ENCODE peak calls at places on chromosome 20, in seven cellular contexts. V, F, S, Q, Z, A and O are unnamed samples.

GRCh38 chr20:20455945-20456344 is 88.0 kb downstream of the INSM1 start:
- DNase-seq in V (no peak), F (no peak), S (no peak), Q (no peak), Z (no peak), A (no peak), O (no peak)

GRCh38 chr20:3616250-3616649 is 46.9 kb downstream of the GFRA4 start:
- DNase-seq in V (no peak), F (no peak), S (no peak), Q (no peak), Z (peak; percentile 66), A (no peak), O (no peak)

GRCh38 chr20:63080411-63080810 is 73.6 kb upstream of the BHLHE23 start:
- DNase-seq in V (no peak), F (no peak), S (no peak), Q (no peak), Z (no peak), A (no peak), O (no peak)

GRCh38 chr20:2849529-2849928 is 9.0 kb downstream of the VPS16 start:
- DNase-seq in V (no peak), F (no peak), S (no peak), Q (no peak), Z (no peak), A (no peak), O (no peak)

GRCh38 chr20:58997141-58997770 is 9.8 kb downstream of the CTSZ start:
- DNase-seq in V (no peak), F (no peak), S (no peak), Q (no peak), Z (no peak), A (no peak), O (no peak)

GRCh38 chr20:61732511-61733210 is 333.0 kb downstream of the TAF4 start:
- DNase-seq in V (no peak), F (no peak), S (no peak), Q (no peak), Z (no peak), A (no peak), O (no peak)

GRCh38 chr20:25341716-25342680 is 48.6 kb downstream of the ABHD12 start:
- DNase-seq in V (no peak), F (no peak), S (no peak), Q (no peak), Z (no peak), A (no peak), O (no peak)

GRCh38 chr20:29079769-29080690 is 2177.4 kb upstream of the DEFB115 start:
- DNase-seq in V (no peak), F (no peak), S (no peak), Q (no peak), Z (no peak), A (peak; percentile 94), O (no peak)

GRCh38 chr20:51022227-51022802 is 592 bp downstream of the KCNG1 start:
- DNase-seq in V (no peak), F (no peak), S (no peak), Q (no peak), Z (no peak), A (no peak), O (no peak)

GRCh38 chr20:29878281-29878741 is 1379.2 kb upstream of the DEFB115 start:
- DNase-seq in V (peak; percentile 29), F (no peak), S (no peak), Q (no peak), Z (no peak), A (peak; percentile 69), O (no peak)

GRCh38 chr20:8853805-8854338 is 215.0 kb upstream of the PLCB4 start:
- DNase-seq in V (no peak), F (peak; percentile 27), S (peak; percentile 49), Q (peak; percentile 28), Z (peak; percentile 42), A (peak; percentile 80), O (no peak)

GRCh38 chr20:52219441-52219840 is 27.9 kb upstream of the ZFP64 start:
- DNase-seq in V (no peak), F (no peak), S (peak; percentile 5), Q (no peak), Z (peak; percentile 36), A (peak; percentile 22), O (no peak)

GRCh38 chr20:2671977-2672376 is 8.0 kb upstream of the IDH3B start:
- DNase-seq in V (no peak), F (no peak), S (no peak), Q (no peak), Z (no peak), A (peak; percentile 32), O (no peak)

GRCh38 chr20:61795669-61796630 is 269.7 kb downstream of the TAF4 start:
- DNase-seq in V (no peak), F (no peak), S (no peak), Q (no peak), Z (no peak), A (no peak), O (peak; percentile 6)

GRCh38 chr20:20235681-20236080 is 132.2 kb upstream of the INSM1 start:
- DNase-seq in V (no peak), F (no peak), S (no peak), Q (no peak), Z (no peak), A (no peak), O (no peak)

GRCh38 chr20:47704746-47705496 is 80.4 kb downstream of the SULF2 start:
- DNase-seq in V (no peak), F (no peak), S (no peak), Q (no peak), Z (no peak), A (no peak), O (no peak)

GRCh38 chr20:49712918-49713778 is 530 bp downstream of the B4GALT5 start:
- DNase-seq in V (peak; percentile 70), F (no peak), S (peak; percentile 73), Q (peak; percentile 7), Z (peak; percentile 41), A (no peak), O (peak; percentile 54)

GRCh38 chr20:41064377-41064776 is 35.8 kb downstream of the TOP1 start:
- DNase-seq in V (peak; percentile 24), F (no peak), S (no peak), Q (no peak), Z (no peak), A (no peak), O (no peak)

GRCh38 chr20:44624152-44624551 is 27.3 kb downstream of the ADA start:
- DNase-seq in V (no peak), F (no peak), S (no peak), Q (no peak), Z (no peak), A (no peak), O (no peak)

GRCh38 chr20:54680872-54681297 is 205.5 kb downstream of the DOK5 start:
- DNase-seq in V (no peak), F (peak; percentile 47), S (peak; percentile 42), Q (peak; percentile 67), Z (peak; percentile 37), A (peak; percentile 51), O (peak; percentile 48)

GRCh38 chr20:6814945-6815344 is 47.5 kb downstream of the BMP2 start:
- DNase-seq in V (no peak), F (no peak), S (no peak), Q (no peak), Z (no peak), A (no peak), O (no peak)

GRCh38 chr20:9903048-9903651 is 64.3 kb upstream of the PAK5 start:
- DNase-seq in V (no peak), F (peak; percentile 31), S (peak; percentile 20), Q (peak; percentile 18), Z (peak; percentile 55), A (peak; percentile 29), O (peak; percentile 33)

GRCh38 chr20:50510706-50511401 is 671 bp downstream of the PTPN1 start:
- DNase-seq in V (no peak), F (peak; percentile 64), S (no peak), Q (no peak), Z (no peak), A (no peak), O (peak; percentile 36)

GRCh38 chr20:37011147-37011546 is 59.6 kb upstream of the SAMHD1 start:
- DNase-seq in V (no peak), F (no peak), S (no peak), Q (no peak), Z (no peak), A (no peak), O (no peak)

DNA sequence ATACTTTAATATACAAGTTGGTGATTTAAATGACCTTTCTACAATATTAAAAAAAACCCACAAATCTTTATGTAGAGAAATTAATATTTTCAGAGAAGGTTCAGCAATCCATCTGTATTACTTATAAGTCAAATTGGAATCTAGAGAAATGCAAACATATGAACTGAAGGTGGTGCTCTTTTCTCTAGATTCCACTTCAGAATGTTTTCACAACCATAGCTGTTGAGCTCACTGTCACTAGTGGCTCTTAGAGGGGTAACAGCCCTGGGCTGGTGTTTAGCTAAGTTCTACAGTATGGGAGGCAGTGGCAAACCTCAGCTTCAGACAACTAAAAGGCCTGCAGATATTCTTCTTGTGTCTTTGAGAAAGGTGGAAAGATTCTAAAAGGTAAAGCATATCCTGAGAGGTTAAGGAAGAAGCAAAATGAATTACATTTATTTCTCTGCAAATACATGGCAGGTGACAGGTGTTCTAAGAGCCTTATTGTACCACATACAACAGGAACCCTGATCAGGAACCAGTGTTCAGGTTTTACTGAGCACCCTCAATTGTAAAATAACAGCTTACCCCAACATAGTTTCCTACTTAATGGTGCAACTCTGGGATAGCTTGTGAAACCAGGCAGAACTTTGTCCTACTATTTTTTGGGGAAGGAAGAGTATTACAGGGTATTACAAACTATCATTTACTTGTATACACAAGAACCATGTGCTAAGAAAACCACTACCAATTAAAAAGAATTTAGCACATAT is 56.6 kb upstream of the SAMHD1 start:
- DNase-seq in V (no peak), F (no peak), S (peak; percentile 72), Q (no peak), Z (no peak), A (peak; percentile 45), O (no peak)
- TF ChIP-seq CTCF in V (peak; percentile 32), F (no peak), S (peak; percentile 77), Q (no peak), Z (no peak), A (no peak), O (no peak)

GRCh38 chr20:64101731-64102621 is 5.4 kb downstream of the NPBWR2 start:
- DNase-seq in V (peak; percentile 50), F (peak; percentile 85), S (peak; percentile 73), Q (peak; percentile 61), Z (peak; percentile 74), A (peak; percentile 41), O (peak; percentile 79)
- TF ChIP-seq CTCF in V (peak; percentile 68), F (peak; percentile 76), S (peak; percentile 86), Q (peak; percentile 89), Z (peak; percentile 97), A (peak; percentile 96), O (peak; percentile 95)

GRCh38 chr20:13900506-13900905 is 89.9 kb downstream of the SEL1L2 start:
- DNase-seq in V (no peak), F (no peak), S (no peak), Q (no peak), Z (no peak), A (no peak), O (no peak)

GRCh38 chr20:13898012-13898612 is 92.3 kb downstream of the SEL1L2 start:
- DNase-seq in V (no peak), F (no peak), S (no peak), Q (no peak), Z (no peak), A (no peak), O (no peak)
- TF ChIP-seq CTCF in V (peak; percentile 20), F (no peak), S (peak; percentile 31), Q (peak; percentile 29), Z (peak; percentile 52), A (no peak), O (no peak)

DNA sequence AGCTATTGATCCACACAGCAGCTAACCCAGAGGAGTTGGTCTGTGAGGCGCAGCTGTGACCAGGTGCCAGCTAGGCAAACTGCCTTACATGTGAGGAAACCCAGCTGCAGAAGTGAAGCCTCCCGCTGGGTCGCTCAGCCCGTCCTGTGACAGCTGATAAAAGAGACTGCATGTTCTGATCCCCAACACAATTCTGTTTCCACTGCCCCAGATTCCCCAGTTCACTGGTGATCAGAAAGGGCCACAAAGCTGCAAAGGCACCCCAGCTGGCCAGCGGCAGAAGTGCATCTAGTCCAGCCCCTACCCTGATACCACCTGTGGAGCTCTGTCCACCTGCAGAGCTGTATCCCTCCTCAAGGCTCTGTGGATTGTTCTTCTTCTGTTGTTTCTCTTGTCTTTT is 64.5 kb downstream of the CTNNBL1 start:
- DNase-seq in V (no peak), F (peak; percentile 19), S (no peak), Q (no peak), Z (peak; percentile 47), A (peak; percentile 8), O (peak; percentile 61)
- TF ChIP-seq CTCF in V (peak; percentile 47), F (peak; percentile 32), S (peak; percentile 44), Q (no peak), Z (peak; percentile 63), A (no peak), O (no peak)